ENCODE peak calls at places on chromosomes 2 and 18, in four cellular contexts. One of them, this sample, is unnamed.

GRCh38 chr2:9178110-9178904 is 28.3 kb upstream of the ASAP2 start:
- DNase-seq in AG09309: no peak
- DNase-seq in hypothalamus: no peak
- DNase-seq in RWPE1: peak
- DNase-seq in this sample: no peak

GRCh38 chr18:48297139-48297538 is 112.0 kb downstream of the ZBTB7C start:
- DNase-seq in AG09309: no peak
- DNase-seq in hypothalamus: no peak
- DNase-seq in RWPE1: no peak
- DNase-seq in this sample: no peak

GRCh38 chr18:35029103-35029502 is 12.1 kb upstream of the MAPRE2 start:
- DNase-seq in AG09309: no peak
- DNase-seq in hypothalamus: no peak
- DNase-seq in RWPE1: no peak
- DNase-seq in this sample: no peak

GRCh38 chr18:75304678-75305557 is 94.3 kb downstream of the TSHZ1 start:
- DNase-seq in AG09309: no peak
- DNase-seq in hypothalamus: no peak
- DNase-seq in RWPE1: no peak
- DNase-seq in this sample: no peak

GRCh38 chr2:127104881-127105655 is 1.9 kb downstream of the BIN1 start:
- DNase-seq in AG09309: no peak
- DNase-seq in hypothalamus: no peak
- DNase-seq in RWPE1: no peak
- DNase-seq in this sample: no peak

GRCh38 chr2:143231257-143231650 is 102.0 kb downstream of the ARHGAP15 start:
- DNase-seq in AG09309: no peak
- DNase-seq in hypothalamus: no peak
- DNase-seq in RWPE1: no peak
- DNase-seq in this sample: no peak

GRCh38 chr2:147368306-147368705 is 476.5 kb upstream of the ACVR2A start:
- DNase-seq in AG09309: no peak
- DNase-seq in hypothalamus: no peak
- DNase-seq in RWPE1: no peak
- DNase-seq in this sample: no peak

GRCh38 chr18:51852661-51853060 is 487.3 kb upstream of the DCC start:
- DNase-seq in AG09309: no peak
- DNase-seq in hypothalamus: no peak
- DNase-seq in RWPE1: no peak
- DNase-seq in this sample: no peak

GRCh38 chr18:36503477-36503876 is 206.0 kb downstream of the FHOD3 start:
- DNase-seq in AG09309: no peak
- DNase-seq in hypothalamus: no peak
- DNase-seq in RWPE1: no peak
- DNase-seq in this sample: no peak

GRCh38 chr2:23691576-23691975 is 235.3 kb downstream of the ATAD2B start:
- DNase-seq in AG09309: no peak
- DNase-seq in hypothalamus: no peak
- DNase-seq in RWPE1: no peak
- DNase-seq in this sample: no peak

GRCh38 chr18:51952844-51953243 is 387.2 kb upstream of the DCC start:
- DNase-seq in AG09309: no peak
- DNase-seq in hypothalamus: no peak
- DNase-seq in RWPE1: no peak
- DNase-seq in this sample: no peak

GRCh38 chr2:41879367-41879871 is 168.4 kb upstream of the PKDCC start:
- DNase-seq in AG09309: no peak
- DNase-seq in hypothalamus: no peak
- DNase-seq in RWPE1: no peak
- DNase-seq in this sample: no peak

GRCh38 chr2:183490930-183491329 is 366.7 kb downstream of the NUP35 start:
- DNase-seq in AG09309: no peak
- DNase-seq in hypothalamus: no peak
- DNase-seq in RWPE1: no peak
- DNase-seq in this sample: no peak

GRCh38 chr2:73925033-73925704 is 1.5 kb upstream of the DGUOK start:
- DNase-seq in AG09309: no peak
- DNase-seq in hypothalamus: no peak
- DNase-seq in RWPE1: no peak
- DNase-seq in this sample: no peak

GRCh38 chr2:99939135-99939534 is 203.3 kb downstream of the AFF3 start:
- DNase-seq in AG09309: no peak
- DNase-seq in hypothalamus: no peak
- DNase-seq in RWPE1: no peak
- DNase-seq in this sample: no peak

GRCh38 chr18:3526421-3527354 is 76.7 kb downstream of the TGIF1 start:
- DNase-seq in AG09309: peak
- DNase-seq in hypothalamus: peak
- DNase-seq in RWPE1: no peak
- DNase-seq in this sample: peak

GRCh38 chr18:74190086-74190485 is 41.8 kb downstream of the TIMM21 start:
- DNase-seq in AG09309: no peak
- DNase-seq in hypothalamus: no peak
- DNase-seq in RWPE1: no peak
- DNase-seq in this sample: no peak

GRCh38 chr18:78411539-78411938 is 568.1 kb upstream of the SALL3 start:
- DNase-seq in AG09309: no peak
- DNase-seq in hypothalamus: no peak
- DNase-seq in RWPE1: no peak
- DNase-seq in this sample: no peak

GRCh38 chr2:145845923-145846322 is 1326.0 kb upstream of the ZEB2 start:
- DNase-seq in AG09309: no peak
- DNase-seq in hypothalamus: no peak
- DNase-seq in RWPE1: no peak
- DNase-seq in this sample: no peak

GRCh38 chr2:109331864-109332848 is 203.2 kb downstream of the SH3RF3 start:
- DNase-seq in AG09309: peak
- DNase-seq in hypothalamus: peak
- DNase-seq in RWPE1: peak
- DNase-seq in this sample: peak

GRCh38 chr18:62521082-62521481 is 1.7 kb upstream of the ZCCHC2 start:
- DNase-seq in AG09309: no peak
- DNase-seq in hypothalamus: no peak
- DNase-seq in RWPE1: no peak
- DNase-seq in this sample: no peak

GRCh38 chr2:235669269-235669831 is 175.5 kb downstream of the AGAP1 start:
- DNase-seq in AG09309: no peak
- DNase-seq in hypothalamus: peak
- DNase-seq in RWPE1: peak
- DNase-seq in this sample: peak

GRCh38 chr2:8154270-8154669 is 527.6 kb upstream of the ID2 start:
- DNase-seq in AG09309: no peak
- DNase-seq in hypothalamus: no peak
- DNase-seq in RWPE1: no peak
- DNase-seq in this sample: no peak

GRCh38 chr18:74288730-74289129 is 3.0 kb downstream of the CYB5A start:
- DNase-seq in AG09309: no peak
- DNase-seq in hypothalamus: no peak
- DNase-seq in RWPE1: no peak
- DNase-seq in this sample: no peak

GRCh38 chr2:66574701-66575624 is 140.0 kb downstream of the MEIS1 start:
- DNase-seq in AG09309: no peak
- DNase-seq in hypothalamus: peak
- DNase-seq in RWPE1: peak
- DNase-seq in this sample: peak

GRCh38 chr18:70683263-70683662 is 394.4 kb downstream of the SOCS6 start:
- DNase-seq in AG09309: no peak
- DNase-seq in hypothalamus: no peak
- DNase-seq in RWPE1: no peak
- DNase-seq in this sample: no peak

GRCh38 chr2:201777043-201777442 is 3.7 kb downstream of the ALS2 start:
- DNase-seq in AG09309: no peak
- DNase-seq in hypothalamus: no peak
- DNase-seq in RWPE1: no peak
- DNase-seq in this sample: no peak

GRCh38 chr2:88074854-88075292 is 7.2 kb downstream of the SMYD1 start:
- DNase-seq in AG09309: peak
- DNase-seq in hypothalamus: no peak
- DNase-seq in RWPE1: peak
- DNase-seq in this sample: peak

GRCh38 chr18:70536370-70537062 is 247.7 kb downstream of the SOCS6 start:
- DNase-seq in AG09309: no peak
- DNase-seq in hypothalamus: no peak
- DNase-seq in RWPE1: no peak
- DNase-seq in this sample: no peak

GRCh38 chr18:12308386-12309100 is 502 bp downstream of the TUBB6 start:
- DNase-seq in AG09309: peak
- DNase-seq in hypothalamus: no peak
- DNase-seq in RWPE1: peak
- DNase-seq in this sample: no peak

GRCh38 chr18:79523738-79524180 is 128.0 kb downstream of the NFATC1 start:
- DNase-seq in AG09309: no peak
- DNase-seq in hypothalamus: no peak
- DNase-seq in RWPE1: no peak
- DNase-seq in this sample: no peak

GRCh38 chr2:191845876-191846786 is 757 bp downstream of the CAVIN2 start:
- DNase-seq in AG09309: no peak
- DNase-seq in hypothalamus: no peak
- DNase-seq in RWPE1: peak
- DNase-seq in this sample: no peak

GRCh38 chr2:133657591-133657990 is 89.3 kb upstream of the NCKAP5 start:
- DNase-seq in AG09309: no peak
- DNase-seq in hypothalamus: no peak
- DNase-seq in RWPE1: no peak
- DNase-seq in this sample: no peak

GRCh38 chr18:10927290-10927979 is 221.9 kb downstream of the PIEZO2 start:
- DNase-seq in AG09309: no peak
- DNase-seq in hypothalamus: no peak
- DNase-seq in RWPE1: no peak
- DNase-seq in this sample: no peak

GRCh38 chr18:9531791-9532410 is 56.6 kb downstream of the RALBP1 start:
- DNase-seq in AG09309: no peak
- DNase-seq in hypothalamus: no peak
- DNase-seq in RWPE1: no peak
- DNase-seq in this sample: no peak

GRCh38 chr2:9179572-9180201 is 26.9 kb upstream of the ASAP2 start:
- DNase-seq in AG09309: peak
- DNase-seq in hypothalamus: no peak
- DNase-seq in RWPE1: peak
- DNase-seq in this sample: peak

GRCh38 chr2:47422560-47422959 is 19.6 kb downstream of the MSH2 start:
- DNase-seq in AG09309: peak
- DNase-seq in hypothalamus: no peak
- DNase-seq in RWPE1: peak
- DNase-seq in this sample: no peak

This sample was measured in HFF-Myc.